ENCODE peak calls at places on chromosomes 2 and 18, in four cellular contexts. One of them, this sample, is unnamed.
A peak's percentile ranks its signal among the peaks of the same experiment; 100 is the strongest.

GRCh38 chr2:48635786-48636185 is 18.1 kb downstream of the GTF2A1L start:
- DNase-seq in body of pancreas: no peak
- DNase-seq in GM13977: no peak
- DNase-seq in CD8-positive, alpha-beta T cell: no peak
- DNase-seq in this sample: no peak

GRCh38 chr18:74282359-74283254 is 9.2 kb downstream of the CYB5A start:
- DNase-seq in body of pancreas: peak; percentile 56
- DNase-seq in GM13977: no peak
- DNase-seq in CD8-positive, alpha-beta T cell: no peak
- DNase-seq in this sample: no peak

GRCh38 chr18:74950479-74950878 is 258.5 kb downstream of the PTGR3 start:
- DNase-seq in body of pancreas: no peak
- DNase-seq in GM13977: no peak
- DNase-seq in CD8-positive, alpha-beta T cell: no peak
- DNase-seq in this sample: no peak

GRCh38 chr2:70535573-70535972 is 18.1 kb downstream of the TGFA start:
- DNase-seq in body of pancreas: no peak
- DNase-seq in GM13977: no peak
- DNase-seq in CD8-positive, alpha-beta T cell: no peak
- DNase-seq in this sample: no peak

GRCh38 chr18:73316513-73316912 is 448.7 kb upstream of the NETO1 start:
- DNase-seq in body of pancreas: no peak
- DNase-seq in GM13977: no peak
- DNase-seq in CD8-positive, alpha-beta T cell: no peak
- DNase-seq in this sample: no peak

GRCh38 chr2:203061346-203061745 is 46.7 kb downstream of the NBEAL1 start:
- DNase-seq in body of pancreas: no peak
- DNase-seq in GM13977: no peak
- DNase-seq in CD8-positive, alpha-beta T cell: no peak
- DNase-seq in this sample: no peak

GRCh38 chr2:236607471-236608307 is 38.1 kb downstream of the ACKR3 start:
- DNase-seq in body of pancreas: peak; percentile 89
- DNase-seq in GM13977: no peak
- DNase-seq in CD8-positive, alpha-beta T cell: no peak
- DNase-seq in this sample: no peak

GRCh38 chr18:13137939-13138821 is 80.4 kb upstream of the LDLRAD4 start:
- DNase-seq in body of pancreas: peak; percentile 82
- DNase-seq in GM13977: peak; percentile 89
- DNase-seq in CD8-positive, alpha-beta T cell: peak; percentile 53
- DNase-seq in this sample: peak; percentile 85

GRCh38 chr18:5585653-5586052 is 41.9 kb upstream of the EPB41L3 start:
- DNase-seq in body of pancreas: no peak
- DNase-seq in GM13977: no peak
- DNase-seq in CD8-positive, alpha-beta T cell: no peak
- DNase-seq in this sample: no peak

GRCh38 chr2:37287966-37288365 is 36.7 kb downstream of the PRKD3 start:
- DNase-seq in body of pancreas: no peak
- DNase-seq in GM13977: peak; percentile 35
- DNase-seq in CD8-positive, alpha-beta T cell: no peak
- DNase-seq in this sample: peak; percentile 20

GRCh38 chr2:64860936-64861335 is 128.3 kb upstream of the SLC1A4 start:
- DNase-seq in body of pancreas: no peak
- DNase-seq in GM13977: peak; percentile 51
- DNase-seq in CD8-positive, alpha-beta T cell: no peak
- DNase-seq in this sample: no peak

GRCh38 chr2:64857581-64858471 is 131.4 kb upstream of the SLC1A4 start:
- DNase-seq in body of pancreas: peak; percentile 32
- DNase-seq in GM13977: no peak
- DNase-seq in CD8-positive, alpha-beta T cell: no peak
- DNase-seq in this sample: no peak

GRCh38 chr2:64860321-64860751 is 128.9 kb upstream of the SLC1A4 start:
- DNase-seq in body of pancreas: no peak
- DNase-seq in GM13977: peak; percentile 77
- DNase-seq in CD8-positive, alpha-beta T cell: no peak
- DNase-seq in this sample: peak; percentile 61

GRCh38 chr2:64858541-64859031 is 130.6 kb upstream of the SLC1A4 start:
- DNase-seq in body of pancreas: no peak
- DNase-seq in GM13977: no peak
- DNase-seq in CD8-positive, alpha-beta T cell: no peak
- DNase-seq in this sample: no peak

DNA sequence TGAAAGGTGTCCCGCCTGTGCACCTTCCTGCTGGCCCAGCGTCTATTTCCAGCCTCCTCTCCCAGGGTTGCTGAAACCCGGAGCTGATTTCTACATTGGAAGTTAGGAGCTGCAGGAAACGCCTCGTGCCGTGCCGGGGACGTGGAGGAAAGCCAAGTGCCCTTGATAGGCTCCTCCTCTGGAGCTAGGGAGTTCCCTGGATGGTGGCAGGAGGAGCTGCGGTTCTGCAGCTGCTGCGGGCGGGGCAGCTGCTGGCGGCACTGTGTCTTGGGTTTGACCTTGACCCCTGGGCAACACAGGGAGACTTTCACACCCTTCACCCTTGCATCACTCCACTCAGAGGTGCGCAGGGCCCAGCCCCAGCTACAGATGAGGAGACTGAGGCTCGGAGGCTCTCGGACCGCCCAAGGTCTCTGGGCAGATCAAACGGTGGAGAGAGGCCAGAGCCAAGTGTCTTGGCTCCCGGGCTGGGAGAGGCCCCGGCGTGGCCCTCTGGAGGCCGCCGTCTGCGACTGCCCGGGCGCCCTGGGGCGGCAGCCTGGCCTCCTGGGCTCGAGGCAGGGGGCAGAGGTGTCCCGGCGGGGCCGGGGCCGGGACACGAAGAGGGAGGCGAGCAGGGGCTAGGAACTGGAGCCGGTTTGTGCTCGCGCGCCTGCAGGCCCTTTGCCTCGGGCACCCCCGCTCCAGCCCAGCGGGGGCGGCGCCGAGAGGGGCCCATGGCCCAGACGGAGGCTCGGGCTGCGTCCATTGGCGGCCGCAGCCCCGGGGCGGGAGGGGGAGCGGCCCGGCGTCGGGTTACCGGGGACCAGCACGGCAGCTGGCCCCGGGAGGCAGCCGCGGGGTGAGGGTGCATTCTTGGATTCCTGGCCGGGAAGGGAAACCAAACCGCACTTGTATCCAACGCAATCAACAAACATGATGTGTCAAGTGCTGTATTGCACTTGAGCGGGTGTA is 129.7 kb upstream of the SLC1A4 start:
- DNase-seq in body of pancreas: peak; percentile 94
- DNase-seq in GM13977: peak; percentile 82
- DNase-seq in CD8-positive, alpha-beta T cell: no peak
- DNase-seq in this sample: peak; percentile 79
- TF ChIP-seq CTCF in body of pancreas: no peak
- TF ChIP-seq CTCF in GM13977: no peak
- TF ChIP-seq CTCF in CD8-positive, alpha-beta T cell: no peak
- TF ChIP-seq CTCF in this sample: no peak

GRCh38 chr18:49059028-49059670 is 108.4 kb upstream of the SMAD7 start:
- DNase-seq in body of pancreas: no peak
- DNase-seq in GM13977: no peak
- DNase-seq in CD8-positive, alpha-beta T cell: no peak
- DNase-seq in this sample: no peak
- TF ChIP-seq CTCF in body of pancreas: no peak
- TF ChIP-seq CTCF in GM13977: peak; percentile 20
- TF ChIP-seq CTCF in CD8-positive, alpha-beta T cell: no peak
- TF ChIP-seq CTCF in this sample: peak; percentile 17

DNA sequence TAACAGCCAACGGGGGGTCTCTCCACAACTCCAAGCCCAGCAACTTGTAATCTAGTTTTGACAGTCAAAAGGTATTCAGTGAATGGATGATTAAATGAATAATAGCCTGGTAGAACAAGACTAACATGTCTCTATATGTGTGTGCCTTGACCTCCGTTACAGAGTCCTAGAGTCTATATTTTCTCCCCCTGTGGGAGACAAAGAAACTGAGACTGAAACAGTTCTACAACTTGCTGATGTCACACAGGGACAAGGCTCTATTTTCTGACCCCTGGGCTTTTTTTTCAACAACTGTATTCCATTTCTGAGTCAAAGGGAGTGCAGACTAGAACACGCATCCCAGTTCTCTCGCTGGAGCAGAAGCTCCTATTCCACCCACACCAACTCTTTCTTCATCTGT is 223.6 kb upstream of the AGAP1 start:
- DNase-seq in body of pancreas: no peak
- DNase-seq in GM13977: no peak
- DNase-seq in CD8-positive, alpha-beta T cell: no peak
- DNase-seq in this sample: no peak
- TF ChIP-seq CTCF in body of pancreas: no peak
- TF ChIP-seq CTCF in GM13977: no peak
- TF ChIP-seq CTCF in CD8-positive, alpha-beta T cell: no peak
- TF ChIP-seq CTCF in this sample: no peak

DNA sequence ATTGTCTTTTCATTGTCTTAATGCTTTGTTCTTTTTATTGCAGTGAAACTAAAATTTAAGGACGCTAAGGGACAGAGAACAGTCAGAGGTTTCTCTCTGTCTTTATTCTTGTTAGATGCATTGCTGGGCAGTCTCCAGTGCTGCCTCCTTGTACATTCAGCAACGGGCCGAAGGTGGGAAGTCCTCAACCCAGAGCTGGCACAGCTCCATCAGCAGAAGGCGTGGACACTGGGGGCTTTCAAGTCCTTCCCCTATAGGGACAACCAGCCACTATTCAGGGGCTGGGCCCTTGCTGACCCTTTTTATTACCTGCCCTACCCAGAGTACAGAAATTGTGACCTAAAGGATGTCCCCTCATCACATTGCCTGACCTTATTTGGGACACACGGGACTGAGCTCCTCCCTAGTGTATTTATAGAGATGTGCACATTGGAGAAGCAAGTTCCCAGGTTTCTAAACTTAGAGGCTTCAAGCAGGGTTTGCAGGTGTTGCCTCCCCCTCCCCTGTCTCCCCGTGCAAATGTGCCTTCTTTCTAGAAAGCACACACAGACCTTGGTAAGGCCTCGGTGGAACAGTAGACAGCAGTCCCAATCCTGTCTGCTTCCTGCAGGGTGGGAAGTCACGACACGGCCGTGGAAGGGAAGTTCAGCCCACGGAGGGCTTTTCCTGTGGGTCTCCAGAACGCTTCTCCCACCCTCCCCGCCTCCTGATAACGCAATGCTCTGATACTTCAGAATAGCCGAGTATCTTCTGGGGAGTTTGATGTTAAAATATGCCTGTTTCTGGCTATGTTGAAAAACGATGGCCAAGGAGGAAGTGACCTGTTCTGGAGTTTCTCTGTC is 68.2 kb downstream of the ZCCHC2 start:
- DNase-seq in body of pancreas: no peak
- DNase-seq in GM13977: no peak
- DNase-seq in CD8-positive, alpha-beta T cell: no peak
- DNase-seq in this sample: no peak
- TF ChIP-seq CTCF in body of pancreas: no peak
- TF ChIP-seq CTCF in GM13977: no peak
- TF ChIP-seq CTCF in CD8-positive, alpha-beta T cell: no peak
- TF ChIP-seq CTCF in this sample: no peak

DNA sequence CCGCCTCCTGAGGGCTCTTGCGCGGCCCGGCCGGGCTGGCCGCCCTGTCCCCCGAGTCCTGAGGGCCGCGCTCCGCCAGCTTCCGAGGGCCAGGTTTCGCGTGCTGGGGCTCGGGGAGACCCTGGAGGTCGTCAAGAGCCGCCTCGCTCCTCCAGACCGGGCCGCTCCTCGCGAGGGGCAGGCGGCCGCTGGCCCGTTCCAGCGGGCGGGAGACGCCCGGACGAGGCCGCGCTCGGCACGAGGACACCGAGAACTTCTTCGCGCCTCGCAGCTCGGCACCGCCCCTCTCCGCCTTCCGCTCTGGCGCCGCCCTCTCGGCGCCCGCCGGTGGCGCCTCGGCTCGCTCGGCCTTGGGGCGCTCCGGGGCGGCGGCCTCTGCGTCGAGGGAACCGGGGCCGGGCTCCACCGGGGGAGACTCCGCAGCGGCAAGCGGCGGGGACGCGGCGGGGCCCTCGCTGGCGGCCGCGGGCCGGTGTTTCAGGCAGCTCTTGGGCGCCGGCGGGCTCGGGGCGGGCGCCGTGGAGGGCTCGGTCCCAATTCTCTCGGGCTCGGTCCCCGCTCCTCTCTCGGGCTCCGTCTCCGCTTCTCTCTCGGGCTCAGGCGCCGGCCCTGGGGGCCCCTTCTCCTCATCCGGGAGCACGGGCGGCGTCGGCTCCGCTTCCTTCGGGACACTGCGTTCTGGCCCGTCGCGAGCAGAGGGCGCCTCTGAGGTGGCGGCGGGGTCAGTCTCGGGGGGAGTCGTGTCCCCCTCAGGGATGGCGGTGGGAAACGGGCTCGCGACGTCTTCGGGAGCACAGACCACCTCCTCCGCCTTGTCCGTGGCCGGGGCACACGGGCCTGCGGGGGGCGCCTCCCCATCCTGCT is 91.6 kb upstream of the MGAT4A start:
- DNase-seq in body of pancreas: peak; percentile 36
- DNase-seq in GM13977: peak; percentile 65
- DNase-seq in CD8-positive, alpha-beta T cell: peak; percentile 70
- DNase-seq in this sample: no peak
- TF ChIP-seq CTCF in body of pancreas: peak; percentile 8
- TF ChIP-seq CTCF in GM13977: peak; percentile 42
- TF ChIP-seq CTCF in CD8-positive, alpha-beta T cell: peak; percentile 19
- TF ChIP-seq CTCF in this sample: no peak

This sample was measured in GM10248.